ENCODE peak calls at places on chromosome 9, in five cellular contexts. One of them, this sample, is unnamed.

GRCh38 chr9:109119439-109120203 is at the start of gene TMEM245:
- DNase-seq in GM10248: peak
- DNase-seq in tibial nerve: peak
- DNase-seq in WTC11: peak
- DNase-seq in lower lobe of right lung: peak
- DNase-seq in this sample: peak

GRCh38 chr9:90979138-90979551 is 177.5 kb downstream of the SYK start:
- DNase-seq in lower lobe of right lung: no peak
- DNase-seq in WTC11: no peak
- DNase-seq in GM10248: no peak
- DNase-seq in tibial nerve: no peak
- DNase-seq in this sample: no peak

GRCh38 chr9:121598167-121599000 is 53.0 kb upstream of the DAB2IP start:
- DNase-seq in WTC11: peak
- DNase-seq in tibial nerve: peak
- DNase-seq in GM10248: no peak
- DNase-seq in lower lobe of right lung: peak
- DNase-seq in this sample: peak

GRCh38 chr9:130053504-130054427 is at the start of gene GPR107:
- DNase-seq in tibial nerve: peak
- DNase-seq in GM10248: peak
- DNase-seq in lower lobe of right lung: peak
- DNase-seq in WTC11: peak
- DNase-seq in this sample: peak

GRCh38 chr9:110514861-110515260 is 64.7 kb downstream of the SVEP1 start:
- DNase-seq in GM10248: no peak
- DNase-seq in lower lobe of right lung: no peak
- DNase-seq in tibial nerve: no peak
- DNase-seq in WTC11: no peak
- DNase-seq in this sample: no peak

GRCh38 chr9:117555964-117556629 is 141.2 kb upstream of the ASTN2 start:
- DNase-seq in WTC11: peak
- DNase-seq in GM10248: peak
- DNase-seq in tibial nerve: no peak
- DNase-seq in lower lobe of right lung: peak
- DNase-seq in this sample: peak

GRCh38 chr9:79165006-79165405 is 406.8 kb upstream of the TLE4 start:
- DNase-seq in WTC11: no peak
- DNase-seq in tibial nerve: no peak
- DNase-seq in lower lobe of right lung: no peak
- DNase-seq in GM10248: no peak
- DNase-seq in this sample: no peak

GRCh38 chr9:128297221-128297773 is 21.2 kb downstream of the SWI5 start:
- DNase-seq in tibial nerve: no peak
- DNase-seq in WTC11: no peak
- DNase-seq in GM10248: no peak
- DNase-seq in lower lobe of right lung: no peak
- DNase-seq in this sample: no peak

GRCh38 chr9:3238241-3238640 is 287.6 kb downstream of the RFX3 start:
- DNase-seq in WTC11: no peak
- DNase-seq in tibial nerve: no peak
- DNase-seq in GM10248: no peak
- DNase-seq in lower lobe of right lung: no peak
- DNase-seq in this sample: no peak

GRCh38 chr9:129586647-129587046 is 34.3 kb downstream of the C9orf50 start:
- DNase-seq in GM10248: no peak
- DNase-seq in WTC11: no peak
- DNase-seq in tibial nerve: no peak
- DNase-seq in lower lobe of right lung: no peak
- DNase-seq in this sample: no peak

GRCh38 chr9:135506327-135507103 is 6.0 kb downstream of the MRPS2 start:
- DNase-seq in WTC11: peak
- DNase-seq in lower lobe of right lung: peak
- DNase-seq in tibial nerve: no peak
- DNase-seq in GM10248: no peak
- DNase-seq in this sample: no peak

GRCh38 chr9:128771745-128772519 is at the start of gene ZER1:
- DNase-seq in GM10248: peak
- DNase-seq in tibial nerve: peak
- DNase-seq in WTC11: peak
- DNase-seq in lower lobe of right lung: peak
- DNase-seq in this sample: peak

GRCh38 chr9:15079989-15080388 is 169.8 kb upstream of the FREM1 start:
- DNase-seq in tibial nerve: no peak
- DNase-seq in lower lobe of right lung: no peak
- DNase-seq in WTC11: no peak
- DNase-seq in GM10248: no peak
- DNase-seq in this sample: no peak

GRCh38 chr9:84788803-84789462 is 119.4 kb downstream of the NTRK2 start:
- DNase-seq in lower lobe of right lung: no peak
- DNase-seq in WTC11: no peak
- DNase-seq in tibial nerve: no peak
- DNase-seq in GM10248: no peak
- DNase-seq in this sample: no peak

GRCh38 chr9:2065704-2066103 is 50.6 kb downstream of the SMARCA2 start:
- DNase-seq in tibial nerve: no peak
- DNase-seq in GM10248: no peak
- DNase-seq in WTC11: no peak
- DNase-seq in lower lobe of right lung: no peak
- DNase-seq in this sample: no peak

GRCh38 chr9:2066312-2067273 is 51.4 kb downstream of the SMARCA2 start:
- DNase-seq in tibial nerve: no peak
- DNase-seq in GM10248: no peak
- DNase-seq in WTC11: no peak
- DNase-seq in lower lobe of right lung: no peak
- DNase-seq in this sample: no peak
- TF ChIP-seq CTCF in tibial nerve: peak
- TF ChIP-seq CTCF in GM10248: no peak
- TF ChIP-seq CTCF in WTC11: no peak
- TF ChIP-seq CTCF in lower lobe of right lung: peak
- TF ChIP-seq CTCF in this sample: peak

GRCh38 chr9:97766610-97767009 is 69.5 kb upstream of the XPA start:
- DNase-seq in WTC11: no peak
- DNase-seq in GM10248: no peak
- DNase-seq in tibial nerve: no peak
- DNase-seq in lower lobe of right lung: no peak
- DNase-seq in this sample: no peak
- TF ChIP-seq CTCF in WTC11: no peak
- TF ChIP-seq CTCF in GM10248: no peak
- TF ChIP-seq CTCF in tibial nerve: no peak
- TF ChIP-seq CTCF in lower lobe of right lung: no peak
- TF ChIP-seq CTCF in this sample: no peak

GRCh38 chr9:9791621-9792020 is 821.2 kb downstream of the PTPRD start:
- DNase-seq in lower lobe of right lung: no peak
- DNase-seq in GM10248: no peak
- DNase-seq in WTC11: no peak
- DNase-seq in tibial nerve: no peak
- DNase-seq in this sample: no peak
- TF ChIP-seq CTCF in lower lobe of right lung: no peak
- TF ChIP-seq CTCF in GM10248: no peak
- TF ChIP-seq CTCF in WTC11: no peak
- TF ChIP-seq CTCF in tibial nerve: no peak
- TF ChIP-seq CTCF in this sample: no peak

GRCh38 chr9:38732849-38733248 is 12.9 kb upstream of the FAM240B start:
- DNase-seq in WTC11: no peak
- DNase-seq in GM10248: no peak
- DNase-seq in lower lobe of right lung: no peak
- DNase-seq in tibial nerve: no peak
- DNase-seq in this sample: no peak
- TF ChIP-seq CTCF in WTC11: no peak
- TF ChIP-seq CTCF in GM10248: no peak
- TF ChIP-seq CTCF in lower lobe of right lung: no peak
- TF ChIP-seq CTCF in tibial nerve: no peak
- TF ChIP-seq CTCF in this sample: no peak

DNA sequence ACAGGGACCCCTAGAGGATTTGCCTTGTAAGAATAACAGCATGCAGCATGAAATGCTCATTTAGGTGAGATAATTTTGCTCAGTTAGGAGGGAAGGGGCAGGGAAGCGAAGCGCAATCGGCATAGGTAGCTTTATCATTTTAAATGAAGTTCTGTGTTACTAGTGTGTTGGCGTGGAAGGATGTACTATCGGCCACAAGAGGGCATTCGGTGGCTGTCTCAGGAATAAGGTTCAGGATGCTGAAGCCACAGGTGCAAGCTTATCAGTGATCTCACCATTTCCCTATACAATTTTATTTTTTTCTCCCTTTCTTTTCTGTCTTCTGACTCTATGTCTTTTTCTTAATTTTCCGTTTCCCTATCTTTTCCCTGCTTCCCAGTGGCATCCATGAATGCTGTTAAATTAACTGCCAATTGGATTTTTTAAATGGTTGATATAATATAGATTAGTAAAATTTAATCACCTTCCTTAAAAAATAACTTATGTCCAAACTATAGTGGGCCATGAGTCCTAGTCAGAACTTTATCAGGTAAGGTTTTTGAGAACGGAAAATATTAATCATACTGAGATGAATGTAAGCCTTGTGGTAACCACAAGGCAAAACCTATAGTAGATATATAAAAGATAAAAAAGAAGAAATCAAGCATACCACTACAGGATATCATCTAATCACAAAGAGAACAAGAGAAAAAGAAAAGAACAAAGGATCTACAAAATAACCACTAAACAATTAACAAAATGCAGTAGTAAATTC is 1.2 kb upstream of the INSL6 start:
- DNase-seq in lower lobe of right lung: no peak
- DNase-seq in WTC11: peak
- DNase-seq in GM10248: peak
- DNase-seq in tibial nerve: no peak
- DNase-seq in this sample: no peak
- TF ChIP-seq CTCF in lower lobe of right lung: peak
- TF ChIP-seq CTCF in WTC11: peak
- TF ChIP-seq CTCF in GM10248: peak
- TF ChIP-seq CTCF in tibial nerve: peak
- TF ChIP-seq CTCF in this sample: peak

GRCh38 chr9:96222132-96222531 is 79.8 kb downstream of the HSD17B3 start:
- DNase-seq in tibial nerve: no peak
- DNase-seq in WTC11: peak
- DNase-seq in lower lobe of right lung: no peak
- DNase-seq in GM10248: no peak
- DNase-seq in this sample: no peak

GRCh38 chr9:96217358-96217755 is 84.6 kb downstream of the HSD17B3 start:
- DNase-seq in tibial nerve: no peak
- DNase-seq in GM10248: no peak
- DNase-seq in lower lobe of right lung: no peak
- DNase-seq in WTC11: no peak
- DNase-seq in this sample: no peak

GRCh38 chr9:96217756-96218693 is 84.0 kb downstream of the HSD17B3 start:
- DNase-seq in lower lobe of right lung: peak
- DNase-seq in WTC11: peak
- DNase-seq in GM10248: peak
- DNase-seq in tibial nerve: peak
- DNase-seq in this sample: peak

GRCh38 chr9:96218821-96219614 is 83.0 kb downstream of the HSD17B3 start:
- DNase-seq in WTC11: peak
- DNase-seq in tibial nerve: no peak
- DNase-seq in lower lobe of right lung: no peak
- DNase-seq in GM10248: peak
- DNase-seq in this sample: no peak

DNA sequence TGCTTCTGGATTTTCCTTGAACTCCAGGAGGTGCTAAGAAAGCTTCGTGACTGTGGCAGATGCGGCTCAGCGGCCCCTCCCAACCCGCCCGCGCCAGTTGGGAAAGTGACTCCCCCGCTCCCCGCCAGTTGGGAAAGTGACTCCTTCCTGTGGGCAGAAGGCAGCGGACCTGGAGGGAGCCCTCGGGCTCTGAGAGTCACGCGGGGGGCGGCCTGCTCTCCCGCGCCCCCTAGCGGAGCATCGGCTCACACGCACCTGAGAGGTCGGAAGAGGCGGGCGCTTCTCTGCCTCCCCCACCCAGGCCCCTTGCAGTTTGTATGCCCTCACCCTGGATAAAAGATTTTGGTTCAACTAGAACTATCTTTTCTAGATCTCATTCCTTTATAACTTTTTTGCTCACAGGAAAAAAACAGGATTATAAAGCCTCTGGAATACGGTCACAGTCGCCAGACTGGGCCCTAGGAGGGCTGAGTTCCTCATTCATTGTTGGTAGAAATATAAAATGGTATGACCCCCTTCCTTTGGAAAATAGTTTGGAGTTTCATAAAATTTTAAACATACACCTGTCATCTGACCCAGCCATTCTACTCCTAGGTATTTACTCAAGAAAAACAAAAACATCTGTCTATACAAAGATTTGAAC is 82.2 kb downstream of the HSD17B3 start:
- DNase-seq in WTC11: peak
- DNase-seq in tibial nerve: no peak
- DNase-seq in lower lobe of right lung: peak
- DNase-seq in GM10248: peak
- DNase-seq in this sample: peak
- TF ChIP-seq CTCF in WTC11: peak
- TF ChIP-seq CTCF in tibial nerve: peak
- TF ChIP-seq CTCF in lower lobe of right lung: peak
- TF ChIP-seq CTCF in GM10248: peak
- TF ChIP-seq CTCF in this sample: peak

GRCh38 chr9:125974705-125975104 is 227.5 kb downstream of the PBX3 start:
- DNase-seq in tibial nerve: no peak
- DNase-seq in GM10248: no peak
- DNase-seq in WTC11: no peak
- DNase-seq in lower lobe of right lung: no peak
- DNase-seq in this sample: no peak
- TF ChIP-seq CTCF in tibial nerve: no peak
- TF ChIP-seq CTCF in GM10248: no peak
- TF ChIP-seq CTCF in WTC11: no peak
- TF ChIP-seq CTCF in lower lobe of right lung: no peak
- TF ChIP-seq CTCF in this sample: no peak

DNA sequence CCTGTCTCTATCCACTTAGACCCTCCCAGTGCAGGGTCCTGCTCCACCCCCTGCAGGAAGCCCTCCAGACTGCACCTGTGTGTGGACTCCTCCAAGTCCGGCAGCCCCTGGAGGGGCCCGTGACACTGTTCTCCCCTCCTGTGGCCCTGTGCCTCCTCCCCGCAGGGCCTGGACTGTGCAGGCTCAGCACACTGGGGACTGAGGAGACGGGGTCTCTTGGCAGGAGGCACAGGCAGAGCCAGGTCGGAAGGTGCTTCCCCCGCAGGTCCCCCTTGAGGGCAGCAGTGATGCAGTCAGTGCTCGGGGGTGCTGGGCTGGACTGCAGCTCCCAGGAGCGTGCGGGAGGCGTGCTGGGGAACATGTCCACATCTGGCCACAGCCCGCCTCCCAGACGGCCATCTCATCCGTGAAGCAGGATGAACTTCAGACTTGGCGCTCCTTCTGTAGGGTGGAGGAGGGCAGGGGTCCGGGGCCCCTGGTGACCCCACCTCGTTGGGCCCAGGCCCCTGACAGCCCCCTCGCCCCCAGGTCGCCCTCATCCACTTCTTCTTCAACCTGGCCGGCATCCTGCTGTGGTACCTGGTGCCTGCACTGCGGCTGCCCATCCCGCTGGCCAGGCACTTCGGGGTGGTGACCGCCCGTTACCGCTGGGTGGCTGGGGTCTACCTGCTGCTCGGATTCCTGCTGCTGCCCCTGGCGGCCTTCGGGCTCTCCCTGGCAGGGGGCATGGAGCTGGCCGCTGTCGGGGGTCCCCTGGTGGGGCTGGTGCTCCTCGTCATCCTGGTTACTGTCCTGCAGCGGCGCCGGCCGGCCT is 4.9 kb downstream of the SLC34A3 start:
- DNase-seq in GM10248: no peak
- DNase-seq in lower lobe of right lung: no peak
- DNase-seq in tibial nerve: no peak
- DNase-seq in WTC11: peak
- DNase-seq in this sample: no peak
- TF ChIP-seq CTCF in GM10248: no peak
- TF ChIP-seq CTCF in lower lobe of right lung: no peak
- TF ChIP-seq CTCF in tibial nerve: no peak
- TF ChIP-seq CTCF in WTC11: no peak
- TF ChIP-seq CTCF in this sample: no peak

This sample was measured in psoas muscle.